ENCODE peak calls at places on chromosomes 1 and 21, in five cellular contexts. W is H1, Q is K562, E is IMR-90, X is HepG2. G is an unnamed sample.

GRCh38 chr1:160961419-160961818 is 6.8 kb upstream of the ITLN2 start:
- DNase-seq in W (no peak), Q (no peak), E (no peak), X (peak; percentile 25), G (no peak)

GRCh38 chr21:45538381-45539045 is 3.7 kb downstream of the SLC19A1 start:
- DNase-seq in W (peak; percentile 40), Q (no peak), E (no peak), X (no peak), G (no peak)

GRCh38 chr1:228781161-228781771 is 46.0 kb downstream of the RHOU start:
- DNase-seq in W (no peak), Q (no peak), E (peak; percentile 63), X (no peak), G (no peak)

GRCh38 chr1:243268751-243269460 is 13.1 kb downstream of the SDCCAG8 start:
- DNase-seq in W (no peak), Q (peak; percentile 45), E (peak; percentile 36), X (no peak), G (peak; percentile 46)

GRCh38 chr1:230026572-230026971 is 40.5 kb upstream of the GALNT2 start:
- DNase-seq in W (no peak), Q (no peak), E (no peak), X (no peak), G (no peak)

GRCh38 chr1:74686941-74687340 is 13.3 kb upstream of the ERICH3 start:
- DNase-seq in W (no peak), Q (no peak), E (no peak), X (no peak), G (no peak)

GRCh38 chr1:219999821-220000220 is 46.5 kb downstream of the EPRS1 start:
- DNase-seq in W (no peak), Q (no peak), E (no peak), X (no peak), G (no peak)

GRCh38 chr21:39961251-39961650 is 94.0 kb downstream of the PCP4 start:
- DNase-seq in W (no peak), Q (no peak), E (no peak), X (no peak), G (no peak)

GRCh38 chr21:38126677-38127271 is 130.0 kb upstream of the KCNJ15 start:
- DNase-seq in W (peak; percentile 84), Q (peak; percentile 86), E (peak; percentile 33), X (peak; percentile 35), G (peak; percentile 68)

GRCh38 chr1:36165145-36165544 is 9.2 kb downstream of the MAP7D1 start:
- DNase-seq in W (no peak), Q (no peak), E (no peak), X (no peak), G (no peak)

GRCh38 chr1:190328361-190328760 is 149.3 kb downstream of the BRINP3 start:
- DNase-seq in W (no peak), Q (no peak), E (peak; percentile 41), X (no peak), G (no peak)

GRCh38 chr1:28045777-28046176 is 42.6 kb downstream of the EYA3 start:
- DNase-seq in W (no peak), Q (no peak), E (no peak), X (no peak), G (no peak)

GRCh38 chr1:210328746-210329488 is at the start of gene HHAT:
- DNase-seq in W (peak; percentile 75), Q (peak; percentile 0), E (peak; percentile 67), X (peak; percentile 49), G (peak; percentile 81)

GRCh38 chr1:8903908-8904650 is 25.6 kb upstream of the ENO1 start:
- DNase-seq in W (no peak), Q (no peak), E (peak; percentile 96), X (peak; percentile 68), G (peak; percentile 90)

GRCh38 chr1:94325379-94326302 is 88.3 kb upstream of the ARHGAP29 start:
- DNase-seq in W (no peak), Q (no peak), E (peak; percentile 99), X (peak; percentile 75), G (peak; percentile 89)

GRCh38 chr1:40708750-40709099 is 17.2 kb downstream of the NFYC start:
- DNase-seq in W (no peak), Q (no peak), E (peak; percentile 91), X (peak; percentile 77), G (peak; percentile 68)

GRCh38 chr1:16318544-16318943 is 33.7 kb downstream of the FBXO42 start:
- DNase-seq in W (no peak), Q (no peak), E (no peak), X (no peak), G (no peak)

GRCh38 chr21:15761508-15762100 is 31.8 kb downstream of the USP25 start:
- DNase-seq in W (no peak), Q (no peak), E (no peak), X (peak; percentile 59), G (no peak)

GRCh38 chr1:202214089-202214843 is 20.7 kb downstream of the LGR6 start:
- DNase-seq in W (peak; percentile 74), Q (no peak), E (no peak), X (no peak), G (no peak)

GRCh38 chr1:51784997-51785421 is 93.5 kb downstream of the NRDC start:
- DNase-seq in W (no peak), Q (no peak), E (peak; percentile 63), X (no peak), G (no peak)

GRCh38 chr21:41932191-41932575 is 21.6 kb downstream of the C2CD2 start:
- DNase-seq in W (no peak), Q (no peak), E (peak; percentile 88), X (no peak), G (peak; percentile 68)

DNA sequence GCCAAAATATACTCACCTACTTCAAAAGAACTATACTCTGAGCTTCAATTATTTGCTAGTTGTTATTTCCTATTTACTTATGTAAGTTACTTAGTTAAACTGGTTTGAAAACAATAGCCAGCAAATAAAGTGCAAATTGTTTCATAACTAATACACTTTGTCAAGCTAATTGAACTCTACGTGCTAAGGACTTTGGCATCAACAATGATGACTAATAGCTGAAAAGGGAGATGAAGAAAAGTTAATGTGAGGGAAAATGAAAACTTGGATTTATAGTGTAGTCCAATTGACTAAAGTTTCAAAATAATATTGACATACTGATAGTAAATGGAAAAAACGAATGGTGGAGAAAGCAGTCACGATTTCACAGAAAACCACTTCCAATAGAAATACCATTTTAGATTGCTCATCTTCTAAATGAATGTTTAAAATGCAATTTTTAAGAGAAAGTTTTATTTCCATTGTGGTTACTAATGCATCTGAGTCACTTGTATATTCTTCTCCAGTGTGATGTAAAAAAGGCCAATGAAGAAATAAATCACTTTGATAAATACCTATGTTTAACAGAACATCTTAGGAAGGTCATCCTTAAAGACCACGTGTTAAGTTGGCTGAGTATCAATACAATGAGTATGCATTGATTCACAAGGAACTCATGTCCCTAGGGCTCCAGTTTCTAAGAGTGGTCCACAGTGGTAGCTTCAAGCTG is 455.2 kb downstream of the LTN1 start:
- DNase-seq in W (no peak), Q (no peak), E (peak; percentile 100), X (no peak), G (no peak)
- TF ChIP-seq MAFK in W (no peak), Q (no peak), E (no peak), X (no peak), G (no peak)

GRCh38 chr1:185559684-185560310 is 174.4 kb upstream of the HMCN1 start:
- DNase-seq in W (peak; percentile 54), Q (peak; percentile 70), E (peak; percentile 46), X (peak; percentile 26), G (peak; percentile 27)
- TF ChIP-seq CTCF in W (peak; percentile 67), Q (peak; percentile 67), E (peak; percentile 44), X (peak; percentile 62), G (no peak)

GRCh38 chr21:43983860-43984420 is 28.2 kb upstream of the TRAPPC10 start:
- DNase-seq in W (no peak), Q (no peak), E (no peak), X (no peak), G (no peak)

GRCh38 chr21:43983390-43983789 is 28.7 kb upstream of the TRAPPC10 start:
- DNase-seq in W (no peak), Q (no peak), E (no peak), X (no peak), G (no peak)

GRCh38 chr21:43985690-43986251 is 26.3 kb upstream of the TRAPPC10 start:
- DNase-seq in W (peak; percentile 80), Q (peak; percentile 21), E (no peak), X (no peak), G (no peak)

GRCh38 chr21:43986544-43987451 is 25.3 kb upstream of the TRAPPC10 start:
- DNase-seq in W (no peak), Q (no peak), E (no peak), X (no peak), G (no peak)

DNA sequence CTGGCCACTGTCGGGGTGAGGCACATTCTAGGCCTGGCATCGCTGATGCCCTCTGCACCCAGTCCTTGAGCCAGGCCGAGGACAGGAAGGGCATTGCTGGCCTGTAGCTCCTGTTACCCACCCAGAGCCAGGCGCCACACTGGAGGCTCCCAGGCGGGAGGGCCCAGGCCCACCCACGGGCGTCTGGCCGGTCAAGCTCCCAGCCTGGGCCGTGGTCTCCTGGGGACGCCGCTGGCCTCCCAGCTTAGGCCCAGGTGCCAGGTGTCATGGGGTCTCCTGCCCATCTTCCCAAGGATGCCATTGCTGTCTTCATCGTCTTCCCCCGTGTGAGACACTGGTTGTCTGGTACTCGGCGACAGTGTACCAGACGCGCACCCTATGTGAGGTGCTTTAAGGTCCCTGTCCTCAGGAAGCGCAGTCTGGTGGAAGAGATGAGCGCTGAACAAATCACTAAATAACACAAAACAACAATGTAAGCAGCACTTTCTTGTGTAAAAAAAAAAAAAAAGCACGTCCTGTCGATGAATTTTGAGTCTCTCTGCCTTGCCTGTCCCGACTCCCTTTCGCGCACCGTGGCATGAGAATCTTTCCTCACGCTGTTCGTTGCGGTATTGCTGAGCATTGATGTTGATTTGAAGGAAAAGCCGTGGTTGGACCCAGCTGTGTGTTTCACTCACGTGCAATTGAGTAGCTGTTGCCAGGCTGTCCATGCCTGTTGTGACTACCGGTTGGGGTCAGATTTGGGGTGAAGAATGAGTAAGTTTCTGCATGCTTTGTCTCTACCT is 27.0 kb upstream of the TRAPPC10 start:
- DNase-seq in W (no peak), Q (no peak), E (peak; percentile 24), X (no peak), G (no peak)
- TF ChIP-seq MAFK in W (no peak), Q (no peak), E (no peak), X (no peak), G (no peak)

GRCh38 chr1:76140227-76140626 is 65.7 kb downstream of the ST6GALNAC3 start:
- DNase-seq in W (peak; percentile 54), Q (no peak), E (no peak), X (no peak), G (no peak)
- TF ChIP-seq CTCF in W (peak; percentile 50), Q (no peak), E (no peak), X (peak; percentile 22), G (no peak)

DNA sequence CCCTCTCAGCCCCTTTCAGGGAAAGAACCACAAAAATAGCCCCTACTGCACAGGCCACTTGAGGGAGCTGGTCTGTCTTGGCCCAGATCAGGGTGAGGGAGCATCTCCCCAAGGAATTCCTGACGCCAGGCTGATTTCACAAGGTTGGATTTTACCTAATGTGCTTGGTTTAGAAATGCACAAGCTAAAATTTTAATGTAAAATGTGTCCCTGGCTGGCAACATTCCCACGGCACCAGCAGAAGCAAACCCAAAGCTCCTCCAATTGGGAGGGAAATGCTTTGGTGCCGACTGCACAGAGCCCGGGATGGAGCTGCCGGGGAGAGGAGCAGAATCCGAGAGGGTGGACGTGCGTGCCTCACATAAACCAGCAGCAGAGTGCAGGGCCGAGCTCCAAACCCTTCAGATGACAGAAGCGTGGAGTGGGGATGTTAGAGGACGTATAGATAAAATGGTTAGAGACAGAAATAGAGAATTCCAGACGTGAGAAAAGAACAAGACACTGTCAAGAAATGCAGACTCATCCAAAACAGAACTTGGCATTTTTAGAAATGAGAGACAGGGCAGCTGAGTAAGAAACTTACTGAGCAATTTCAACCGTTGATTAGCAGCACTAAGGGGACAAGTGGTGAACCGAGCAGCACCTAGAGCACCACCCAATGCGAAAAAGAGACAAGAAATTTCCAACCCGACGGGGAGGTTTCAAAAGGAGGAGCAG is 41.6 kb upstream of the TMEM52 start:
- DNase-seq in W (no peak), Q (no peak), E (no peak), X (no peak), G (no peak)
- TF ChIP-seq MAFK in W (no peak), Q (no peak), E (no peak), X (peak; percentile 21), G (peak; percentile 54)

GRCh38 chr1:109254621-109255096 is 5.3 kb downstream of the CELSR2 start:
- DNase-seq in W (no peak), Q (peak; percentile 88), E (no peak), X (no peak), G (peak; percentile 22)
- TF ChIP-seq CTCF in W (peak; percentile 18), Q (peak; percentile 30), E (no peak), X (no peak), G (no peak)

G was measured in A549.